ENCODE peak calls at places on chromosomes 1 and 21, in seven cellular contexts. V is GM20000, H is Calu3, X is cardiac fibroblast, N is A172, F is ACHN, B is fibroblast of mammary gland. A is an unnamed sample.

GRCh38 chr1:71228727-71229371 is 148.0 kb upstream of the ZRANB2 start:
- DNase-seq in B (no peak), N (no peak), H (no peak), F (no peak), X (no peak), V (no peak), A (peak)

GRCh38 chr1:208242829-208243521 is 1.2 kb downstream of the PLXNA2 start:
- DNase-seq in V (no peak), N (no peak), H (peak), X (no peak), B (peak), F (no peak), A (peak)

GRCh38 chr1:65687435-65688214 is 105.1 kb upstream of the PDE4B start:
- DNase-seq in N (peak), B (peak), F (peak), X (peak), H (peak), V (peak), A (peak)

GRCh38 chr1:16218014-16218673 is 5.7 kb upstream of the ARHGEF19 start:
- DNase-seq in X (no peak), F (no peak), N (no peak), B (no peak), H (no peak), V (no peak), A (no peak)

GRCh38 chr1:160416369-160416768 is 16.0 kb downstream of the VANGL2 start:
- DNase-seq in F (peak), B (peak), X (peak), N (peak), V (no peak), H (peak), A (peak)

GRCh38 chr21:38875694-38876492 is 70.2 kb downstream of the ETS2 start:
- DNase-seq in V (no peak), F (no peak), X (peak), H (no peak), N (peak), B (peak), A (peak)

GRCh38 chr1:24751833-24752232 is 6.6 kb downstream of the CLIC4 start:
- DNase-seq in F (no peak), N (no peak), X (no peak), V (no peak), B (no peak), H (no peak), A (peak)

GRCh38 chr1:95941121-95941798 is 707.2 kb downstream of the RWDD3 start:
- DNase-seq in H (no peak), B (no peak), V (no peak), N (no peak), X (no peak), F (no peak), A (no peak)

GRCh38 chr1:10824821-10825540 is 28.5 kb upstream of the CASZ1 start:
- DNase-seq in F (peak), V (no peak), B (peak), H (no peak), X (peak), N (peak), A (peak)

GRCh38 chr1:33330906-33331305 is 10.0 kb upstream of the A3GALT2 start:
- DNase-seq in F (no peak), N (no peak), X (no peak), V (no peak), B (no peak), H (no peak), A (no peak)

GRCh38 chr1:63827411-63828321 is 53.8 kb downstream of the ROR1 start:
- DNase-seq in X (peak), N (no peak), F (peak), B (peak), H (no peak), V (no peak), A (peak)

GRCh38 chr1:26148887-26149286 is 10.0 kb upstream of the FAM110D start:
- DNase-seq in X (no peak), V (no peak), N (no peak), B (no peak), F (no peak), H (no peak), A (no peak)

GRCh38 chr1:44239337-44239960 is 26.2 kb downstream of the DMAP1 start:
- DNase-seq in V (no peak), B (peak), N (peak), H (no peak), F (no peak), X (peak), A (peak)